ENCODE peak calls at places on chromosomes 6 and 20, in six cellular contexts. S, A, R, O, T and N are unnamed samples.

GRCh38 chr6:73372516-73372915 is 2.8 kb upstream of the OOEP start:
- DNase-seq in S (no peak), A (no peak), O (no peak), R (no peak), T (no peak), N (no peak)

GRCh38 chr6:6891949-6892461 is 215.8 kb upstream of the RREB1 start:
- DNase-seq in O (no peak), A (no peak), T (no peak), S (no peak), R (no peak), N (no peak)

GRCh38 chr6:97790926-97791590 is 508.0 kb upstream of the MMS22L start:
- DNase-seq in T (no peak), S (no peak), O (no peak), A (no peak), R (no peak), N (no peak)

GRCh38 chr20:48295445-48295903 is 510.2 kb upstream of the SULF2 start:
- DNase-seq in S (peak), R (no peak), T (peak), O (no peak), A (no peak), N (peak)

GRCh38 chr6:137764464-137764863 is 102.6 kb upstream of the TNFAIP3 start:
- DNase-seq in A (no peak), S (no peak), T (no peak), R (no peak), O (no peak), N (no peak)

GRCh38 chr20:41054463-41055230 is 26.0 kb downstream of the TOP1 start:
- DNase-seq in A (no peak), T (no peak), S (no peak), O (no peak), R (no peak), N (no peak)

GRCh38 chr20:63641146-63641791 is 12.0 kb downstream of the STMN3 start:
- DNase-seq in O (peak), A (no peak), R (no peak), S (no peak), T (no peak), N (no peak)

GRCh38 chr20:51700809-51701285 is 67.3 kb downstream of the ATP9A start:
- DNase-seq in O (peak), R (no peak), A (no peak), T (peak), S (peak), N (no peak)

GRCh38 chr6:164106345-164106769 is 691.8 kb downstream of the QKI start:
- DNase-seq in R (no peak), T (peak), S (no peak), A (no peak), O (no peak), N (no peak)

GRCh38 chr6:112571486-112571885 is 224.4 kb downstream of the RFPL4B start:
- DNase-seq in R (no peak), S (no peak), T (no peak), O (no peak), A (peak), N (no peak)

GRCh38 chr6:71408966-71409723 is 120.5 kb downstream of the OGFRL1 start:
- DNase-seq in T (no peak), O (no peak), R (no peak), A (no peak), S (no peak), N (no peak)

GRCh38 chr6:137958809-137959565 is 91.9 kb downstream of the TNFAIP3 start:
- DNase-seq in A (no peak), O (no peak), T (no peak), R (no peak), S (no peak), N (no peak)

GRCh38 chr6:102402635-102403329 is 1009.3 kb downstream of the GRIK2 start:
- DNase-seq in S (no peak), T (no peak), A (no peak), O (peak), R (no peak), N (no peak)

GRCh38 chr6:13302291-13302690 is 26.0 kb downstream of the TBC1D7 start:
- DNase-seq in T (no peak), R (no peak), S (no peak), O (no peak), A (no peak), N (peak)

GRCh38 chr6:13307508-13307995 is 20.8 kb downstream of the TBC1D7 start:
- DNase-seq in T (no peak), O (no peak), S (no peak), R (no peak), A (no peak), N (peak)

GRCh38 chr20:35451295-35451694 is 4.1 kb upstream of the CEP250 start:
- DNase-seq in O (no peak), T (no peak), A (no peak), R (no peak), S (no peak), N (no peak)

GRCh38 chr20:40807771-40808170 is 118.7 kb upstream of the MAFB start:
- DNase-seq in A (no peak), S (no peak), R (no peak), O (no peak), T (no peak), N (no peak)

GRCh38 chr20:63682384-63683139 is 13.9 kb upstream of the TNFRSF6B start:
- DNase-seq in R (no peak), A (peak), O (no peak), T (no peak), S (peak), N (peak)

GRCh38 chr20:25750220-25750764 is 53.6 kb upstream of the ZNF337 start:
- DNase-seq in T (no peak), R (no peak), S (no peak), O (no peak), A (no peak), N (no peak)

GRCh38 chr6:128600397-128600951 is 80.1 kb upstream of the PTPRK start:
- DNase-seq in A (no peak), S (no peak), O (peak), T (no peak), R (no peak), N (no peak)

GRCh38 chr20:44662256-44662655 is 10.8 kb upstream of the ADA start:
- DNase-seq in T (no peak), O (no peak), R (no peak), A (no peak), S (no peak), N (no peak)

GRCh38 chr20:34637245-34638185 is 39.4 kb downstream of the PIGU start:
- DNase-seq in S (no peak), A (peak), R (peak), O (no peak), T (no peak), N (no peak)

GRCh38 chr6:158206740-158207451 is 38.7 kb downstream of the GTF2H5 start:
- DNase-seq in S (no peak), T (no peak), R (no peak), A (no peak), O (no peak), N (no peak)

GRCh38 chr6:13486679-13487121 is 700 bp downstream of the GFOD1 start:
- DNase-seq in S (no peak), R (peak), A (peak), T (peak), O (peak), N (peak)

GRCh38 chr6:143223895-143224294 is 163.2 kb downstream of the AIG1 start:
- DNase-seq in T (peak), R (peak), S (no peak), A (no peak), O (no peak), N (no peak)

GRCh38 chr6:160882741-160883340 is 108.7 kb upstream of the MAP3K4 start:
- DNase-seq in A (no peak), O (no peak), R (no peak), T (no peak), S (no peak), N (no peak)
- H3K27ac ChIP-seq in A (no peak), O (no peak), R (no peak), T (no peak), S (no peak), N (no peak)

DNA sequence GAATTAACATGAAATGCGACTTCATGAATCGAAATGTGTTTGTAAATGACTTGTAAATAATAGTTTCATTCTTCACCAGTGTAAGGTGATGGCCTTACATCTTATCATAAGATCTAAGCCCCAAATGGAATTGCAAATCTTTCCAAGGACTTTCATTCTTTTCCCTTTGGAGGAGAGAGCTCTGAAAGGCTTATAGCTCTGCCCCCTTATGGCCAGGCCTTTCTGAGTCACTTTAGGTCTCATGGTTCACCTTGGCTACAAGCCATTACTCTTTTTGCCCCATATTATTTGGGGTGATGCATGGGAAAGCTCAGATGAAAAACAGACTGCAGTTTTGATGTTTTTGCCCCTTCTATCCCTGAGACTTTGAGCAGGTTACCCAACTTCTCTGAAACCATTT is 209.1 kb upstream of the BMP2 start:
- DNase-seq in R (no peak), T (peak), O (no peak), A (no peak), S (no peak), N (no peak)
- TF ChIP-seq CTCF in R (no peak), T (peak), O (no peak), A (no peak), S (no peak), N (no peak)

GRCh38 chr20:31740656-31741323 is 1.7 kb downstream of the TPX2 start:
- DNase-seq in R (no peak), T (no peak), A (no peak), S (no peak), O (no peak), N (no peak)

GRCh38 chr20:31738729-31739549 is at the start of gene TPX2:
- DNase-seq in A (peak), R (peak), T (peak), O (peak), S (peak), N (peak)

GRCh38 chr20:31739550-31739863 is 417 bp downstream of the TPX2 start:
- DNase-seq in O (no peak), R (no peak), S (no peak), T (no peak), A (no peak), N (no peak)

GRCh38 chr20:31740208-31740607 is 1.1 kb downstream of the TPX2 start:
- DNase-seq in A (no peak), R (no peak), O (peak), T (peak), S (no peak), N (no peak)
- H3K27ac ChIP-seq in A (no peak), R (no peak), O (peak), T (no peak), S (peak), N (no peak)

DNA sequence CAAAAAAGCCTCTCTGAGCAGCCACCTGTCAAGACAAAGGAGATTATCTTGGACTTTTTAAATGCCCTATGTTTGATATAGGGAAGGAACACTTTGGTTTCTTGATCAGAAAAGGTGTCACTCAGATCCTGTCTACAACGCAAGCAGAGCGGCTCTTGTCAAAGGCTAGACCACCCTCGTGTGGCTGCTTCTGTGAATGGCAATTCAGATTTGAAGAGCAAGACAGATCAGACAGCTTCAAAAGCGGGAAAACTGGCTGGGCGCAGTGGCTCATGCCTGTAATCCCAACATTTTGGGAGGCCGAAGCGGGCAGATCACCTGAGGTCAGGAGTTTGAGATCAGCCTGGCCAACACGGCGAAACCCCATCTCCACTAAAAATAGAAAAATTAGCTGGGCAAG is 10.1 kb upstream of the NXT1 start:
- DNase-seq in O (no peak), S (peak), T (peak), A (peak), R (peak), N (peak)
- TF ChIP-seq CTCF in O (peak), S (peak), T (peak), A (peak), R (peak), N (peak)

DNA sequence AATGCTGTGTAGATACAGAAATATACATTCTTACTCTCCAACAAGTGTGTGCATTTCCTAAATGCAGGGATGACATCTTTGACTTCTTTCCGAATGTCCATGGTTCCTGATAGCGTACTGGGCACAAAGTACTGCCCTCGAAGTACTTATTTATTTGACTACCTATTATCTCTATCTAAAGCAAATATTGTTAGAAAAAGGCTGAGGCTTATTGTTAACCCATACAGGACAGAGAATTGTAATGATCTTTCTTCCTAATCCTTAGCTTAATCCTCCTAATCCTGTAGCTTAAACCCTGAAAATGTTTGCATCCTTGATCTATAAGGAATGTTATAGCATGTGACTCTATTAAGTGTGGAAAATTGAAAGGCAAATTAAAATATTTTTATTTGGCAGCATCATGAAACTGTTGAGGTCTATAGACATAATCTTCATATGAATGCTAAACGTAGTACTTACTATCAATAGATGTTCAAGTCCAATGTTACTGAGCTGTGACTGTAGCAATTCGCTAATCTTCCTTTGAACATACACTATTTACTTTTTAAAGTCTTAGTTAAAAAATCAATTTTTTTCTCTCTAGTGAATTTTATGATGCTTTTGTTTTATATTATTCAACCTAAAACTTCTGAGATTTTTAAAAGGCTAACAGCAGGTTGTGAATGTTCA is 85.0 kb upstream of the ELOVL5 start:
- DNase-seq in A (no peak), O (no peak), T (no peak), S (no peak), R (no peak), N (no peak)
- H3K27ac ChIP-seq in A (no peak), O (no peak), T (no peak), S (no peak), R (no peak), N (no peak)

GRCh38 chr6:53437557-53438202 is 88.9 kb upstream of the ELOVL5 start:
- DNase-seq in O (peak), R (no peak), T (peak), S (peak), A (no peak), N (peak)
- TF ChIP-seq CTCF in O (peak), R (peak), T (peak), S (peak), A (no peak), N (peak)

GRCh38 chr6:48916523-48917050 is 546.5 kb downstream of the MMUT start:
- DNase-seq in R (no peak), O (no peak), S (no peak), T (no peak), A (no peak), N (no peak)
- H3K27ac ChIP-seq in R (no peak), O (no peak), S (no peak), T (no peak), A (no peak), N (no peak)

GRCh38 chr20:33072813-33073212 is 6.6 kb upstream of the BPIFB4 start:
- DNase-seq in S (no peak), T (no peak), A (no peak), O (no peak), R (no peak), N (no peak)

GRCh38 chr20:33075281-33075680 is 4.2 kb upstream of the BPIFB4 start:
- DNase-seq in R (no peak), S (no peak), A (no peak), O (no peak), T (no peak), N (no peak)

GRCh38 chr20:33079267-33079666 is at the start of gene BPIFB4:
- DNase-seq in O (no peak), T (no peak), A (no peak), S (no peak), R (no peak), N (no peak)

GRCh38 chr20:33074675-33075074 is 4.8 kb upstream of the BPIFB4 start:
- DNase-seq in O (no peak), A (no peak), T (no peak), R (no peak), S (no peak), N (no peak)

GRCh38 chr20:33076662-33077398 is 2.6 kb upstream of the BPIFB4 start:
- DNase-seq in S (peak), A (no peak), T (peak), O (no peak), R (no peak), N (no peak)
- TF ChIP-seq CTCF in S (peak), A (no peak), T (peak), O (peak), R (no peak), N (no peak)

DNA sequence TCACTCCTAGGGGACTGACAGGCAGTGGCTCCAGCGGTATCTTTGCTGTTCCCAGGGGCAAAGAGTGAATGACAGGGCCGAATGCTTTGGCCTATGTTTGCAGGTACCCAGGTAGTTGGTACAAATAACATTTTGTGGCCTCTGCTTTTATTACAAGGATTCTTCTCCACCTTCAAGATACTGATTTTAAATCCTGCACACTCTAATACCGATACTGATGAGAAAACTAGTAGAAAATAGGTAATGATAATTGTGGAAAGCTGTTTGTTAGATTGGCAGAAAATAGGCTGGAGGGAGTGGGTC is 772 bp downstream of the HINT3 start:
- DNase-seq in T (no peak), S (no peak), R (no peak), O (no peak), A (no peak), N (no peak)
- H3K27ac ChIP-seq in T (peak), S (peak), R (peak), O (peak), A (peak), N (peak)

DNA sequence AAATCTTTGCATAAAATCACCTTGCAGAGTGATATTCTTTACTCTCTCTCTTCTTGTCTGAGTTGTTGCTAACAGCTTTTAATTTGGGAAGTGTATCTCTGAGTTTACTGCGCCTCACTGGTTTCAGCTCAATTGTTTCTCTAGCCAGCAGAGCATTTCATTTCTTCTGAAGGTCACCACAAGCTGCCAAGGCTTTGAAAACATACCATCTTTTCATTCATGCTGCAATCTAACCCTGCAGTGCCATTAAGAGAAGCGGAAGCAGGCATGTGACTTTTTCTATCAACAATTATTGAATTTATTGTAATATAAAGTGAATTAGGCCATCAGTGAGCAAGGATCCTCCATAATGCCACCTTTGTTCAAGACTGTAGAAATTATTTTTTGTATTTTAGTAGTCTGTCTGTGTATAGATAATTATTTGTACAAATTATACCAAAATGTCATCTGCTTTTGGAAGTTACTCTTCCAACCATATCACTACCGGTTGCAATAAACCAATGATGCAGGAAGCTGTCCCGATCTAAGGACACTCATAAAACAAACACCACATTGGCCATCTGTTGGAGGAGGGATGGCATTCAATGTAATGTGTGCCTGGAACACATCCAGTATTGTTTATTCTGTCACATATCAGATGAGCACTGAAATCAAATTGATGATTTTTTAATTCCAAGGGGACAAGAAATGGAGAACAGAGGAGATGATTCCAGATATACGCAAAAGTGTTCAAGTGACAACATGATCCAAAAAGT is 26.8 kb downstream of the HS3ST5 start:
- DNase-seq in A (no peak), S (no peak), O (no peak), T (no peak), R (no peak), N (no peak)
- TF ChIP-seq CTCF in A (no peak), S (no peak), O (no peak), T (no peak), R (no peak), N (no peak)